ENCODE peak calls at places on chromosome X, in five cellular contexts. One of them, this sample, is unnamed.

GRCh38 chrX:94057385-94057784 is 383.4 kb downstream of the FAM133A start:
- DNase-seq in stimulated activated CD4-positive, alpha-beta T cell treated with anti-CD3 and anti-CD28 coated beads, Interleukin-12 subunit alpha, Interleukin-12 subunit beta, amount 100 ng/mL, for 4 hours: no peak
- DNase-seq in HL-60: no peak
- DNase-seq in nephron progenitor cell: no peak
- DNase-seq in K562: no peak
- DNase-seq in this sample: no peak

GRCh38 chrX:109409181-109409580 is 72.7 kb downstream of the GUCY2F start:
- DNase-seq in stimulated activated CD4-positive, alpha-beta T cell treated with anti-CD3 and anti-CD28 coated beads, Interleukin-12 subunit alpha, Interleukin-12 subunit beta, amount 100 ng/mL, for 4 hours: no peak
- DNase-seq in HL-60: no peak
- DNase-seq in nephron progenitor cell: no peak
- DNase-seq in K562: no peak
- DNase-seq in this sample: no peak

GRCh38 chrX:118062048-118062789 is 54.4 kb downstream of the KLHL13 start:
- DNase-seq in K562: no peak
- DNase-seq in nephron progenitor cell: no peak
- DNase-seq in stimulated activated CD4-positive, alpha-beta T cell treated with anti-CD3 and anti-CD28 coated beads, Interleukin-12 subunit alpha, Interleukin-12 subunit beta, amount 100 ng/mL, for 4 hours: no peak
- DNase-seq in HL-60: no peak
- DNase-seq in this sample: no peak

GRCh38 chrX:148574247-148574973 is 74.0 kb downstream of the AFF2 start:
- DNase-seq in K562: no peak
- DNase-seq in HL-60: no peak
- DNase-seq in stimulated activated CD4-positive, alpha-beta T cell treated with anti-CD3 and anti-CD28 coated beads, Interleukin-12 subunit alpha, Interleukin-12 subunit beta, amount 100 ng/mL, for 4 hours: no peak
- DNase-seq in nephron progenitor cell: no peak
- DNase-seq in this sample: no peak

GRCh38 chrX:125150231-125150630 is 169.4 kb upstream of the TEX13C start:
- DNase-seq in nephron progenitor cell: no peak
- DNase-seq in HL-60: no peak
- DNase-seq in stimulated activated CD4-positive, alpha-beta T cell treated with anti-CD3 and anti-CD28 coated beads, Interleukin-12 subunit alpha, Interleukin-12 subunit beta, amount 100 ng/mL, for 4 hours: no peak
- DNase-seq in K562: no peak
- DNase-seq in this sample: no peak

GRCh38 chrX:39377773-39378172 is 576.5 kb downstream of the MID1IP1 start:
- DNase-seq in stimulated activated CD4-positive, alpha-beta T cell treated with anti-CD3 and anti-CD28 coated beads, Interleukin-12 subunit alpha, Interleukin-12 subunit beta, amount 100 ng/mL, for 4 hours: no peak
- DNase-seq in nephron progenitor cell: no peak
- DNase-seq in K562: no peak
- DNase-seq in HL-60: no peak
- DNase-seq in this sample: no peak

GRCh38 chrX:25976683-25977310 is 161.3 kb upstream of the MAGEB18 start:
- DNase-seq in nephron progenitor cell: peak; percentile 6
- DNase-seq in K562: no peak
- DNase-seq in stimulated activated CD4-positive, alpha-beta T cell treated with anti-CD3 and anti-CD28 coated beads, Interleukin-12 subunit alpha, Interleukin-12 subunit beta, amount 100 ng/mL, for 4 hours: no peak
- DNase-seq in HL-60: no peak
- DNase-seq in this sample: no peak

GRCh38 chrX:18173494-18174180 is 47.0 kb downstream of the BEND2 start:
- DNase-seq in nephron progenitor cell: no peak
- DNase-seq in HL-60: no peak
- DNase-seq in stimulated activated CD4-positive, alpha-beta T cell treated with anti-CD3 and anti-CD28 coated beads, Interleukin-12 subunit alpha, Interleukin-12 subunit beta, amount 100 ng/mL, for 4 hours: no peak
- DNase-seq in K562: peak; percentile 47
- DNase-seq in this sample: no peak

GRCh38 chrX:317424-318067 is 1.1 kb downstream of the GTPBP6 start:
- DNase-seq in nephron progenitor cell: no peak
- DNase-seq in stimulated activated CD4-positive, alpha-beta T cell treated with anti-CD3 and anti-CD28 coated beads, Interleukin-12 subunit alpha, Interleukin-12 subunit beta, amount 100 ng/mL, for 4 hours: no peak
- DNase-seq in K562: peak; percentile 90
- DNase-seq in HL-60: no peak
- DNase-seq in this sample: peak; percentile 86

GRCh38 chrX:19592952-19593351 is 77.6 kb upstream of the MAP3K15 start:
- DNase-seq in HL-60: no peak
- DNase-seq in stimulated activated CD4-positive, alpha-beta T cell treated with anti-CD3 and anti-CD28 coated beads, Interleukin-12 subunit alpha, Interleukin-12 subunit beta, amount 100 ng/mL, for 4 hours: no peak
- DNase-seq in K562: no peak
- DNase-seq in nephron progenitor cell: no peak
- DNase-seq in this sample: no peak

GRCh38 chrX:143635915-143636314 is at the start of gene SLITRK4:
- DNase-seq in stimulated activated CD4-positive, alpha-beta T cell treated with anti-CD3 and anti-CD28 coated beads, Interleukin-12 subunit alpha, Interleukin-12 subunit beta, amount 100 ng/mL, for 4 hours: no peak
- DNase-seq in K562: no peak
- DNase-seq in HL-60: no peak
- DNase-seq in nephron progenitor cell: peak; percentile 44
- DNase-seq in this sample: no peak

GRCh38 chrX:46694549-46694948 is 64.4 kb downstream of the SLC9A7 start:
- DNase-seq in nephron progenitor cell: no peak
- DNase-seq in stimulated activated CD4-positive, alpha-beta T cell treated with anti-CD3 and anti-CD28 coated beads, Interleukin-12 subunit alpha, Interleukin-12 subunit beta, amount 100 ng/mL, for 4 hours: no peak
- DNase-seq in HL-60: no peak
- DNase-seq in K562: no peak
- DNase-seq in this sample: no peak

GRCh38 chrX:96715412-96715940 is 30.8 kb downstream of the DIAPH2 start:
- DNase-seq in K562: no peak
- DNase-seq in stimulated activated CD4-positive, alpha-beta T cell treated with anti-CD3 and anti-CD28 coated beads, Interleukin-12 subunit alpha, Interleukin-12 subunit beta, amount 100 ng/mL, for 4 hours: no peak
- DNase-seq in HL-60: no peak
- DNase-seq in nephron progenitor cell: no peak
- DNase-seq in this sample: no peak

GRCh38 chrX:12946838-12947544 is 27.9 kb upstream of the TMSB4X start:
- DNase-seq in HL-60: peak; percentile 89
- DNase-seq in K562: peak; percentile 71
- DNase-seq in stimulated activated CD4-positive, alpha-beta T cell treated with anti-CD3 and anti-CD28 coated beads, Interleukin-12 subunit alpha, Interleukin-12 subunit beta, amount 100 ng/mL, for 4 hours: peak; percentile 62
- DNase-seq in nephron progenitor cell: peak; percentile 63
- DNase-seq in this sample: no peak

GRCh38 chrX:71147496-71148277 is 3.0 kb downstream of the NLGN3 start:
- DNase-seq in HL-60: peak; percentile 48
- DNase-seq in nephron progenitor cell: no peak
- DNase-seq in stimulated activated CD4-positive, alpha-beta T cell treated with anti-CD3 and anti-CD28 coated beads, Interleukin-12 subunit alpha, Interleukin-12 subunit beta, amount 100 ng/mL, for 4 hours: no peak
- DNase-seq in K562: no peak
- DNase-seq in this sample: no peak

GRCh38 chrX:72048515-72049455 is 82.9 kb downstream of the RTL5 start:
- DNase-seq in stimulated activated CD4-positive, alpha-beta T cell treated with anti-CD3 and anti-CD28 coated beads, Interleukin-12 subunit alpha, Interleukin-12 subunit beta, amount 100 ng/mL, for 4 hours: no peak
- DNase-seq in K562: no peak
- DNase-seq in HL-60: peak; percentile 28
- DNase-seq in nephron progenitor cell: no peak
- DNase-seq in this sample: no peak

GRCh38 chrX:149527705-149528104 is 13.1 kb upstream of the EOLA1 start:
- DNase-seq in stimulated activated CD4-positive, alpha-beta T cell treated with anti-CD3 and anti-CD28 coated beads, Interleukin-12 subunit alpha, Interleukin-12 subunit beta, amount 100 ng/mL, for 4 hours: no peak
- DNase-seq in HL-60: peak; percentile 44
- DNase-seq in nephron progenitor cell: no peak
- DNase-seq in K562: peak; percentile 28
- DNase-seq in this sample: no peak

GRCh38 chrX:9291666-9292065 is 173.2 kb upstream of the TBL1X start:
- DNase-seq in K562: no peak
- DNase-seq in stimulated activated CD4-positive, alpha-beta T cell treated with anti-CD3 and anti-CD28 coated beads, Interleukin-12 subunit alpha, Interleukin-12 subunit beta, amount 100 ng/mL, for 4 hours: no peak
- DNase-seq in HL-60: no peak
- DNase-seq in nephron progenitor cell: peak; percentile 73
- DNase-seq in this sample: no peak